ENCODE peak calls at places on chromosomes 5 and 9, in ten cellular contexts. O is AML-193, F is RPMI8226, B is trophoblast cell, E is Ammon's horn, W is stromal cell of bone marrow, H is GM06990, N is endothelial cell, G is body of pancreas, Q is NCI-H2029. X is an unnamed sample.

GRCh38 chr9:99354104-99354503 is 132.0 kb downstream of the SEC61B start:
- DNase-seq in B (no peak), Q (no peak), N (no peak), G (no peak), O (no peak), W (no peak), F (no peak), E (no peak), H (no peak), X (no peak)

GRCh38 chr5:143033535-143034260 is 263.5 kb downstream of the ARHGAP26 start:
- DNase-seq in F (no peak), E (no peak), W (peak), G (no peak), B (peak), N (no peak), H (no peak), Q (no peak), O (no peak), X (no peak)

GRCh38 chr5:148880696-148881095 is 54.3 kb downstream of the ADRB2 start:
- DNase-seq in O (no peak), N (no peak), G (no peak), H (no peak), F (no peak), B (no peak), E (no peak), Q (no peak), W (no peak), X (no peak)

GRCh38 chr5:67214036-67214435 is 17.4 kb upstream of the CD180 start:
- DNase-seq in H (no peak), B (no peak), F (no peak), G (no peak), N (no peak), O (no peak), W (no peak), E (no peak), Q (no peak), X (no peak)

GRCh38 chr9:90641090-90641489 is 1.5 kb downstream of the DIRAS2 start:
- DNase-seq in O (no peak), N (no peak), Q (no peak), H (no peak), G (no peak), B (no peak), W (no peak), F (no peak), E (no peak), X (no peak)

GRCh38 chr9:36470891-36471290 is 70.8 kb upstream of the RNF38 start:
- DNase-seq in N (no peak), W (peak), B (no peak), F (peak), Q (peak), G (peak), O (no peak), E (peak), H (peak), X (peak)

GRCh38 chr5:538271-538771 is 14.1 kb upstream of the SLC9A3 start:
- DNase-seq in B (no peak), G (no peak), W (no peak), Q (no peak), H (no peak), E (no peak), O (no peak), N (no peak), F (no peak), X (no peak)

GRCh38 chr9:3342159-3342777 is 183.5 kb downstream of the RFX3 start:
- DNase-seq in Q (no peak), N (no peak), G (no peak), O (no peak), E (no peak), W (peak), F (no peak), B (no peak), H (no peak), X (no peak)

GRCh38 chr5:107873877-107874276 is 203.1 kb upstream of the EFNA5 start:
- DNase-seq in O (no peak), B (no peak), H (no peak), E (no peak), W (no peak), G (no peak), F (no peak), Q (peak), N (no peak), X (no peak)

GRCh38 chr5:173735171-173735570 is 118.7 kb upstream of the BOD1 start:
- DNase-seq in G (no peak), B (no peak), H (no peak), N (no peak), Q (no peak), F (peak), W (no peak), O (no peak), E (no peak), X (no peak)

GRCh38 chr5:132506094-132506692 is 15.6 kb upstream of the IRF1 start:
- DNase-seq in E (peak), B (peak), H (no peak), O (peak), F (peak), Q (no peak), G (no peak), N (no peak), W (peak), X (no peak)

GRCh38 chr5:174777545-174777944 is 53.2 kb downstream of the MSX2 start:
- DNase-seq in H (no peak), W (peak), E (no peak), Q (no peak), N (no peak), B (no peak), F (no peak), O (no peak), G (no peak), X (no peak)

GRCh38 chr5:170632266-170632984 is 128.6 kb downstream of the KCNIP1 start:
- DNase-seq in B (peak), N (peak), E (no peak), F (peak), Q (no peak), O (no peak), H (no peak), G (no peak), W (no peak), X (no peak)

GRCh38 chr5:172364773-172365172 is 81.2 kb upstream of the UBTD2 start:
- DNase-seq in H (no peak), B (no peak), G (no peak), E (peak), N (no peak), W (no peak), O (no peak), F (peak), Q (no peak), X (no peak)

GRCh38 chr5:77816686-77817085 is 40.5 kb upstream of the TBCA start:
- DNase-seq in W (no peak), B (no peak), N (no peak), O (no peak), G (no peak), Q (no peak), E (no peak), H (no peak), F (no peak), X (no peak)

GRCh38 chr5:156037151-156037909 is 289.6 kb upstream of the SGCD start:
- DNase-seq in N (no peak), O (no peak), F (no peak), W (no peak), H (no peak), B (peak), E (no peak), G (no peak), Q (no peak), X (no peak)

GRCh38 chr5:81482595-81482994 is 88.7 kb upstream of the ACOT12 start:
- DNase-seq in E (no peak), H (no peak), N (no peak), W (no peak), F (no peak), Q (no peak), G (no peak), B (no peak), O (no peak), X (no peak)

GRCh38 chr5:169871816-169872215 is 108.5 kb downstream of the INSYN2B start:
- DNase-seq in H (no peak), N (no peak), O (no peak), F (no peak), G (no peak), E (no peak), B (no peak), Q (no peak), W (no peak), X (no peak)

GRCh38 chr9:95137587-95138145 is 179.8 kb downstream of the FANCC start:
- DNase-seq in W (no peak), O (no peak), E (no peak), H (no peak), G (no peak), B (no peak), Q (peak), N (no peak), F (no peak), X (no peak)

GRCh38 chr5:91049800-91050199 is 333.3 kb downstream of the ARRDC3 start:
- DNase-seq in O (no peak), Q (no peak), G (no peak), N (no peak), W (no peak), E (peak), F (no peak), H (no peak), B (peak), X (no peak)

GRCh38 chr5:110625376-110625999 is 101.0 kb downstream of the TMEM232 start:
- DNase-seq in G (no peak), N (no peak), W (peak), Q (peak), O (peak), F (peak), B (peak), E (no peak), H (no peak), X (no peak)

GRCh38 chr5:141618804-141619554 is at the start of gene DIAPH1:
- DNase-seq in O (peak), W (peak), F (peak), Q (peak), N (peak), B (peak), E (peak), G (peak), H (peak), X (peak)

GRCh38 chr5:100479079-100479688 is 56.0 kb upstream of the FAM174A start:
- DNase-seq in W (no peak), Q (peak), B (peak), F (peak), H (no peak), E (no peak), N (no peak), G (peak), O (no peak), X (no peak)

GRCh38 chr5:8606231-8606630 is 737.3 kb downstream of the MTRR start:
- DNase-seq in B (no peak), Q (no peak), G (no peak), W (no peak), N (no peak), O (no peak), H (no peak), E (no peak), F (no peak), X (no peak)

GRCh38 chr9:133532937-133533668 is 1.4 kb upstream of the ADAMTSL2 start:
- DNase-seq in O (peak), W (no peak), H (peak), G (peak), E (peak), N (peak), F (peak), B (peak), Q (peak), X (peak)

GRCh38 chr5:126780165-126780827 is 3.4 kb downstream of the LMNB1 start:
- DNase-seq in O (peak), G (peak), H (peak), B (peak), N (peak), F (peak), W (peak), Q (peak), E (peak), X (peak)

GRCh38 chr9:134545213-134546211 is 96.1 kb upstream of the COL5A1 start:
- DNase-seq in B (no peak), F (no peak), G (no peak), W (peak), N (no peak), E (peak), O (no peak), Q (no peak), H (no peak), X (no peak)

GRCh38 chr5:132105688-132106087 is 32.1 kb downstream of the CSF2 start:
- DNase-seq in F (no peak), H (no peak), G (no peak), B (no peak), N (no peak), O (no peak), Q (no peak), W (no peak), E (no peak), X (no peak)

GRCh38 chr5:79742549-79743136 is 53.0 kb downstream of the CMYA5 start:
- DNase-seq in O (no peak), G (no peak), N (no peak), W (no peak), Q (peak), H (no peak), B (no peak), E (no peak), F (no peak), X (no peak)

GRCh38 chr5:176740702-176741565 is 69.4 kb upstream of the UNC5A start:
- DNase-seq in E (no peak), H (no peak), O (no peak), N (peak), B (no peak), Q (no peak), W (no peak), F (peak), G (no peak), X (no peak)